ENCODE peak calls at places on chromosomes 7 and 10, in eight cellular contexts. One of them, this sample, is unnamed.

GRCh38 chr7:4836206-4836661 is 25.6 kb downstream of the PAPOLB start:
- DNase-seq in AG10803: no peak
- DNase-seq in stimulated activated CD4-positive, alpha-beta T cell treated with anti-CD3 and anti-CD28 coated beads, Interleukin-15, amount 100 ng/mL, for 1 hour: no peak
- DNase-seq in activated T-cell treated with anti-CD3 and anti-CD28 coated beads for 4 hours: no peak
- DNase-seq in SW480: no peak
- DNase-seq in ACHN: no peak
- DNase-seq in fibroblast of the conjunctiva: no peak
- DNase-seq in heart right ventricle: no peak
- DNase-seq in this sample: no peak

GRCh38 chr7:107029764-107030286 is 14.7 kb upstream of the PRKAR2B start:
- DNase-seq in AG10803: no peak
- DNase-seq in stimulated activated CD4-positive, alpha-beta T cell treated with anti-CD3 and anti-CD28 coated beads, Interleukin-15, amount 100 ng/mL, for 1 hour: no peak
- DNase-seq in activated T-cell treated with anti-CD3 and anti-CD28 coated beads for 4 hours: no peak
- DNase-seq in SW480: no peak
- DNase-seq in ACHN: no peak
- DNase-seq in fibroblast of the conjunctiva: no peak
- DNase-seq in heart right ventricle: no peak
- DNase-seq in this sample: no peak

GRCh38 chr7:35553498-35553897 is 141.4 kb downstream of the HERPUD2 start:
- DNase-seq in AG10803: no peak
- DNase-seq in stimulated activated CD4-positive, alpha-beta T cell treated with anti-CD3 and anti-CD28 coated beads, Interleukin-15, amount 100 ng/mL, for 1 hour: no peak
- DNase-seq in activated T-cell treated with anti-CD3 and anti-CD28 coated beads for 4 hours: no peak
- DNase-seq in SW480: no peak
- DNase-seq in ACHN: no peak
- DNase-seq in fibroblast of the conjunctiva: no peak
- DNase-seq in heart right ventricle: no peak
- DNase-seq in this sample: no peak

GRCh38 chr7:90239050-90239449 is 5.9 kb upstream of the CFAP69 start:
- DNase-seq in AG10803: no peak
- DNase-seq in stimulated activated CD4-positive, alpha-beta T cell treated with anti-CD3 and anti-CD28 coated beads, Interleukin-15, amount 100 ng/mL, for 1 hour: no peak
- DNase-seq in activated T-cell treated with anti-CD3 and anti-CD28 coated beads for 4 hours: no peak
- DNase-seq in SW480: no peak
- DNase-seq in ACHN: no peak
- DNase-seq in fibroblast of the conjunctiva: no peak
- DNase-seq in heart right ventricle: no peak
- DNase-seq in this sample: no peak

GRCh38 chr10:44060719-44061118 is 324.2 kb downstream of the CXCL12 start:
- DNase-seq in AG10803: no peak
- DNase-seq in stimulated activated CD4-positive, alpha-beta T cell treated with anti-CD3 and anti-CD28 coated beads, Interleukin-15, amount 100 ng/mL, for 1 hour: no peak
- DNase-seq in activated T-cell treated with anti-CD3 and anti-CD28 coated beads for 4 hours: no peak
- DNase-seq in SW480: no peak
- DNase-seq in ACHN: no peak
- DNase-seq in fibroblast of the conjunctiva: no peak
- DNase-seq in heart right ventricle: no peak
- DNase-seq in this sample: no peak

GRCh38 chr7:155351120-155351870 is 53.6 kb downstream of the INSIG1 start:
- DNase-seq in AG10803: no peak
- DNase-seq in stimulated activated CD4-positive, alpha-beta T cell treated with anti-CD3 and anti-CD28 coated beads, Interleukin-15, amount 100 ng/mL, for 1 hour: no peak
- DNase-seq in activated T-cell treated with anti-CD3 and anti-CD28 coated beads for 4 hours: no peak
- DNase-seq in SW480: no peak
- DNase-seq in ACHN: no peak
- DNase-seq in fibroblast of the conjunctiva: no peak
- DNase-seq in heart right ventricle: no peak
- DNase-seq in this sample: no peak

GRCh38 chr7:5597772-5598171 is 174.1 kb upstream of the TNRC18 start:
- DNase-seq in AG10803: peak; percentile 42
- DNase-seq in stimulated activated CD4-positive, alpha-beta T cell treated with anti-CD3 and anti-CD28 coated beads, Interleukin-15, amount 100 ng/mL, for 1 hour: no peak
- DNase-seq in activated T-cell treated with anti-CD3 and anti-CD28 coated beads for 4 hours: no peak
- DNase-seq in SW480: no peak
- DNase-seq in ACHN: no peak
- DNase-seq in fibroblast of the conjunctiva: no peak
- DNase-seq in heart right ventricle: no peak
- DNase-seq in this sample: no peak

GRCh38 chr10:122812751-122813150 is 32.9 kb downstream of the CUZD1 start:
- DNase-seq in AG10803: no peak
- DNase-seq in stimulated activated CD4-positive, alpha-beta T cell treated with anti-CD3 and anti-CD28 coated beads, Interleukin-15, amount 100 ng/mL, for 1 hour: no peak
- DNase-seq in activated T-cell treated with anti-CD3 and anti-CD28 coated beads for 4 hours: no peak
- DNase-seq in SW480: no peak
- DNase-seq in ACHN: no peak
- DNase-seq in fibroblast of the conjunctiva: no peak
- DNase-seq in heart right ventricle: no peak
- DNase-seq in this sample: no peak

GRCh38 chr7:151876112-151876898 is 610 bp downstream of the PRKAG2 start:
- DNase-seq in AG10803: peak; percentile 3
- DNase-seq in stimulated activated CD4-positive, alpha-beta T cell treated with anti-CD3 and anti-CD28 coated beads, Interleukin-15, amount 100 ng/mL, for 1 hour: peak; percentile 35
- DNase-seq in activated T-cell treated with anti-CD3 and anti-CD28 coated beads for 4 hours: peak; percentile 55
- DNase-seq in SW480: peak; percentile 51
- DNase-seq in ACHN: peak; percentile 73
- DNase-seq in fibroblast of the conjunctiva: no peak
- DNase-seq in heart right ventricle: peak; percentile 86
- DNase-seq in this sample: peak; percentile 76

GRCh38 chr10:22464966-22465627 is 119.8 kb downstream of the SPAG6 start:
- DNase-seq in AG10803: no peak
- DNase-seq in stimulated activated CD4-positive, alpha-beta T cell treated with anti-CD3 and anti-CD28 coated beads, Interleukin-15, amount 100 ng/mL, for 1 hour: no peak
- DNase-seq in activated T-cell treated with anti-CD3 and anti-CD28 coated beads for 4 hours: no peak
- DNase-seq in SW480: no peak
- DNase-seq in ACHN: no peak
- DNase-seq in fibroblast of the conjunctiva: no peak
- DNase-seq in heart right ventricle: no peak
- DNase-seq in this sample: no peak

GRCh38 chr10:69888882-69889584 is 87.3 kb downstream of the COL13A1 start:
- DNase-seq in AG10803: no peak
- DNase-seq in stimulated activated CD4-positive, alpha-beta T cell treated with anti-CD3 and anti-CD28 coated beads, Interleukin-15, amount 100 ng/mL, for 1 hour: no peak
- DNase-seq in activated T-cell treated with anti-CD3 and anti-CD28 coated beads for 4 hours: no peak
- DNase-seq in SW480: no peak
- DNase-seq in ACHN: no peak
- DNase-seq in fibroblast of the conjunctiva: no peak
- DNase-seq in heart right ventricle: no peak
- DNase-seq in this sample: no peak

GRCh38 chr10:28853195-28853594 is 175.9 kb downstream of the BAMBI start:
- DNase-seq in AG10803: peak; percentile 7
- DNase-seq in stimulated activated CD4-positive, alpha-beta T cell treated with anti-CD3 and anti-CD28 coated beads, Interleukin-15, amount 100 ng/mL, for 1 hour: no peak
- DNase-seq in activated T-cell treated with anti-CD3 and anti-CD28 coated beads for 4 hours: no peak
- DNase-seq in SW480: no peak
- DNase-seq in ACHN: no peak
- DNase-seq in fibroblast of the conjunctiva: no peak
- DNase-seq in heart right ventricle: no peak
- DNase-seq in this sample: no peak

GRCh38 chr7:83574616-83575015 is 74.3 kb downstream of the SEMA3E start:
- DNase-seq in AG10803: no peak
- DNase-seq in stimulated activated CD4-positive, alpha-beta T cell treated with anti-CD3 and anti-CD28 coated beads, Interleukin-15, amount 100 ng/mL, for 1 hour: no peak
- DNase-seq in activated T-cell treated with anti-CD3 and anti-CD28 coated beads for 4 hours: no peak
- DNase-seq in SW480: no peak
- DNase-seq in ACHN: no peak
- DNase-seq in fibroblast of the conjunctiva: no peak
- DNase-seq in heart right ventricle: no peak
- DNase-seq in this sample: no peak

GRCh38 chr10:86348321-86349210 is 18.0 kb downstream of the GRID1 start:
- DNase-seq in AG10803: no peak
- DNase-seq in stimulated activated CD4-positive, alpha-beta T cell treated with anti-CD3 and anti-CD28 coated beads, Interleukin-15, amount 100 ng/mL, for 1 hour: no peak
- DNase-seq in activated T-cell treated with anti-CD3 and anti-CD28 coated beads for 4 hours: no peak
- DNase-seq in SW480: no peak
- DNase-seq in ACHN: no peak
- DNase-seq in fibroblast of the conjunctiva: no peak
- DNase-seq in heart right ventricle: no peak
- DNase-seq in this sample: no peak

GRCh38 chr7:36021367-36021766 is 131.7 kb upstream of the EEPD1 start:
- DNase-seq in AG10803: no peak
- DNase-seq in stimulated activated CD4-positive, alpha-beta T cell treated with anti-CD3 and anti-CD28 coated beads, Interleukin-15, amount 100 ng/mL, for 1 hour: no peak
- DNase-seq in activated T-cell treated with anti-CD3 and anti-CD28 coated beads for 4 hours: no peak
- DNase-seq in SW480: no peak
- DNase-seq in ACHN: no peak
- DNase-seq in fibroblast of the conjunctiva: no peak
- DNase-seq in heart right ventricle: no peak
- DNase-seq in this sample: peak; percentile 28

This sample was measured in stimulated activated CD8-positive, alpha-beta memory T cell treated with anti-CD3 and anti-CD28 coated beads, Interleukin-4, amount 100 ng/mL, for 48 hours.